ENCODE peak calls at places on chromosomes 13 and 19, in ten cellular contexts. Z, D, C, L, N, U, E, G, X and R are unnamed samples.

GRCh38 chr13:110642291-110642981 is 27.1 kb downstream of the NAXD start:
- DNase-seq in Z (no peak), D (no peak), C (no peak), L (no peak), N (no peak), U (peak; percentile 22), E (no peak), G (no peak), X (no peak), R (peak; percentile 73)

GRCh38 chr19:591099-591958 is 1.6 kb downstream of the HCN2 start:
- DNase-seq in Z (peak; percentile 72), D (no peak), C (no peak), L (no peak), N (no peak), U (no peak), E (no peak), G (no peak), X (no peak), R (no peak)

GRCh38 chr13:114054830-114055439 is 77.5 kb downstream of the RASA3 start:
- DNase-seq in Z (no peak), D (no peak), C (no peak), L (no peak), N (no peak), U (no peak), E (no peak), G (no peak), X (no peak), R (no peak)

GRCh38 chr19:29620931-29621351 is 14.9 kb downstream of the POP4 start:
- DNase-seq in Z (no peak), D (peak; percentile 18), C (no peak), L (no peak), N (no peak), U (no peak), E (no peak), G (no peak), X (no peak), R (peak; percentile 67)

GRCh38 chr19:13143135-13143534 is 7.0 kb downstream of the STX10 start:
- DNase-seq in Z (no peak), D (no peak), C (no peak), L (no peak), N (no peak), U (no peak), E (no peak), G (no peak), X (no peak), R (no peak)

GRCh38 chr19:39435499-39436349 is at the start of gene RPS16:
- DNase-seq in Z (peak; percentile 95), D (peak; percentile 99), C (peak; percentile 100), L (peak; percentile 95), N (peak; percentile 92), U (peak; percentile 99), E (peak; percentile 98), G (peak; percentile 99), X (peak; percentile 99), R (peak; percentile 100)

GRCh38 chr13:99383511-99383921 is 76.3 kb upstream of the GPR183 start:
- DNase-seq in Z (no peak), D (no peak), C (no peak), L (no peak), N (no peak), U (no peak), E (no peak), G (no peak), X (no peak), R (no peak)

GRCh38 chr19:45920458-45920857 is 5.9 kb upstream of the NANOS2 start:
- DNase-seq in Z (no peak), D (no peak), C (no peak), L (no peak), N (no peak), U (no peak), E (no peak), G (no peak), X (no peak), R (no peak)

GRCh38 chr19:29576043-29576442 is 30.0 kb upstream of the POP4 start:
- DNase-seq in Z (no peak), D (no peak), C (peak; percentile 41), L (no peak), N (no peak), U (no peak), E (no peak), G (no peak), X (no peak), R (no peak)

DNA sequence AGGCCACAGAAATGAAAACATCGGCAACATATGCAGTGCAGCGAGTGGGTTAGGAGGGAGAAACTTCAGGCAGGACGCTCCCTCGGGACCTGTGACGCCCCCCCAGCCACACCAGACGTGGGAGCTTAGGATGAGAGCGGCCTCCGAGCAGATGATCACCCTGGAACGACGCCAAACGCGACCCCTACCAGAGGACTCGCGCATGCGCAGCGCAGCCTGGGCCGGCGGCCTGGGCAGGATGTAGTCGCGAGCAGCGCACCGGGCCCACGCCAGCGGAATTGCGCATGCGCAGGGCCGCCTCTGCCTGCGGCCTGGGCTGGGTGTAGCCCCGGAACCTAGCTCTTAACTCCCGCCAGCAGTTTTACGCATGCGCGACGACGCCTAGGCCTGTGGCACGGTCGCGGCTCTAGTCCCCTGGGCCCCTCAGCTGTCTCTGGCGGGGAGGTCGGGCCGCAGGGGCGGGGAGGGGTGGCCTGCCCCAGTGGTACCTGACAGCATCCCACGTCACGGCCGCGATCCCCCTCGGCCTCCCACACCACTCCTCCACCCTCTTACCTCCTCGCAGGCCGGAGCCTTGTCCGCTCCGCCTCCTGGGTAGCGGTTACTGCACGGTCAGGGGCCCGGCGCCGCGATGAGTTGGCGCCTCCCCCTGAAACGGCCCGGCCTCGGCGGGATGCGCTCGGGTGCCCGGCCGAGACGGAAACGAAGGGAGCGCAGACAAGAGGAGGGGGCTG is at the start of gene RCBTB2:
- DNase-seq in Z (peak; percentile 88), D (peak; percentile 99), C (peak; percentile 95), L (peak; percentile 97), N (peak; percentile 91), U (peak; percentile 99), E (peak; percentile 97), G (peak; percentile 99), X (peak; percentile 99), R (peak; percentile 100)
- TF ChIP-seq POLR2AphosphoS5 in Z (no peak), D (peak; percentile 94), C (peak; percentile 95), L (peak; percentile 83), N (peak; percentile 90), U (peak; percentile 96), E (peak; percentile 97), G (peak; percentile 82), X (peak; percentile 97), R (peak; percentile 99)

DNA sequence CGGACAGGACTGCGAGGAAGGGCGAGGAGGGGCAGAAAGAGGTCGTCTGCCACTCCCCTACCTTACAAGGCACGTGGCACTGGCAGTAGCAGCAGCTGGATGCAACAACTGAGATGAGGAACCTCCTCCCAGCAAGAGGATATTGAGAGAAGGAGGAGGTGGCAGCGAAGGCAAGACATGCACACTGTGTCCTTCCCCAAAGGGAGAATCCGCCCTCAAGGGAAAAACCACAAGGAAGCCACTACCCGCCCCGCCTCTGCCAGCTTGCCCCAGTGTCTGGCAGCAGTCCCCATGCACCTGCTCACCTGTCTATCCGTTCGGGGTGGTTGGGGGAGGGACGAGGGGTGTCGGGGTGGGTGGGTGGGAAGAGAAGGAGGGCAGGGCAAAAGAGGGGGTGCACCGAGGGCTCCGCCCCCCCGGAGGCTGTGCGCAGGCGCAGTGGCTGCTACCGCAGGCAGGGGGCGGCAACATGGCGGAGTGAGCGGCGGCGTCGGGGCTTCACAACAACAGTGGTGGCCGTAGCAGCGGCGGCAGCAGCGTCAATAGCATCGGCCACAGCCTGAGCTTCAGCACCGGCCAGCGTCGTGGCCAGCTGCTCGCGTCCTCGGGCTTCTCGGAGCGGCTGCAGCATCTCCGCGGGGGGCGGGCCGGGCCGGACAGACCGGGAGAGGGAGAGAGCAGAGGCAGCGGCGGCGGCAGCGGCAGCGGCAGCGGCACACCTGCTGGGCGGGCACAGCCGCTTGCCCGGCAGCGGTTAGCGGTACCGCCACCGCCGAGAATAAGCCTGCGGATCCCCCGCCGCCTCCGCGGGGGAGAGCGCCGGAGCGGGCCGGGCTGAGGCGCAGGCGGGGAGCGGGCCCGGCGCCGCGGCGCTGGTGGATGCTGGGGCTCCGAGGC is at the start of gene NBEA:
- DNase-seq in Z (peak; percentile 66), D (peak; percentile 79), C (peak; percentile 67), L (peak; percentile 43), N (peak; percentile 46), U (peak; percentile 74), E (peak; percentile 71), G (peak; percentile 83), X (peak; percentile 60), R (peak; percentile 94)
- TF ChIP-seq POLR2A in Z (no peak), D (no peak), C (no peak), L (peak; percentile 41), N (peak; percentile 28), U (no peak), E (peak; percentile 24), G (no peak), X (no peak), R (peak; percentile 18)

GRCh38 chr19:49590071-49590970 is 661 bp upstream of the PRR12 start:
- DNase-seq in Z (peak; percentile 98), D (peak; percentile 98), C (peak; percentile 98), L (peak; percentile 98), N (peak; percentile 97), U (peak; percentile 99), E (peak; percentile 98), G (peak; percentile 97), X (peak; percentile 99), R (peak; percentile 98)
- H3K4me1 ChIP-seq in Z (peaks cover 10% of the 10 kb centered on the region), D (peaks cover 32% of the 10 kb centered on the region), C (peaks cover 4% of the 10 kb centered on the region), L (peaks cover 5% of the 10 kb centered on the region), N (peaks cover 33% of the 10 kb centered on the region), U (peaks cover 49% of the 10 kb centered on the region), E (peaks cover 3% of the 10 kb centered on the region), G (peaks cover 37% of the 10 kb centered on the region), X (peaks cover 32% of the 10 kb centered on the region), R (peaks cover 39% of the 10 kb centered on the region)

DNA sequence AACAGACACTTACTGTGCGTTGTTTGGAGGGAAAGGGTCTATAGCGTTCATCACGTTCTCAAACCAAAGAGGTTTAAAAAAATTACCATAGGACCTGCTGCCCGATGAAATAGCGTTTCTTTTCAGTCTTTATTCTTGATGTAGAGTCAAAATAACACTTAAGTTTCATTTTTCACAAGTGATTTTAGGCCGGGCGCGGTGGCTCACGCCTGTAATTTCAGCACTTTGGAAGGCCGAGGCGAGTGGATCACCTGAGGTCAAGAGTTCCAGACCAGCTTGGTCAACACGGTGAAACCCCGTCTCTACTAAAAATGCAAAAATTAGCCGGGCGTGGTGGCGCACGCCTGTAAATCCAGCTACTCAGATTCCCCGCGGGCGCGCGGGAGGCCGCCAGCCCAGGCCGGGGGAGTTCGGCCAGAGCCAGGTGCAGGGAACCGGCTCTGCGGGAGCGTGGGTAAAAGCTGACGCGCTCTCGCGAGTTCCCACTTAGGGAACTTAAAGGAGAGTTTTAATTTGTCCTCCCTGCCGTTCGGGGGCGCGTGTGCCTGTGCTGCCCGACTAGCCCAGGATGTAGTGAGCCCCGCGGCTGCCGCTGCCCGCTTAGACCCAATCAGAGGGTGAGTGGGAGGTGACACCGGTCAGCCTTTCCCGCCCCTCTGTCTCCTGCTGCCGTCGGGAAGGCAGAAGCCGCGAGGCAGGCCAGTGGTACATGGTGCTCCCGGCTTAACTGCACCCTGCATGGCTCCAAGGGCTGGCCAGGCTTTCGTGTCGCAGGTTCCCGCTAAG is 35.8 kb upstream of the NEK3 start:
- DNase-seq in Z (no peak), D (peak; percentile 79), C (peak; percentile 78), L (peak; percentile 60), N (no peak), U (peak; percentile 79), E (peak; percentile 24), G (peak; percentile 90), X (peak; percentile 74), R (peak; percentile 94)
- TF ChIP-seq POLR2AphosphoS5 in Z (no peak), D (peak; percentile 27), C (no peak), L (peak; percentile 56), N (no peak), U (peak; percentile 72), E (peak; percentile 3), G (no peak), X (peak; percentile 36), R (peak; percentile 81)

GRCh38 chr13:81664872-81665271 is 1323.9 kb upstream of the SPRY2 start:
- DNase-seq in Z (no peak), D (no peak), C (no peak), L (no peak), N (no peak), U (no peak), E (no peak), G (no peak), X (no peak), R (no peak)
- TF ChIP-seq POLR2A in Z (no peak), D (no peak), C (no peak), L (no peak), N (no peak), U (no peak), E (no peak), G (no peak), X (no peak), R (no peak)